ENCODE peak calls at places on chromosomes 16 and 17, in seven cellular contexts. S is GF-D8; L is NCI-H748 treated with DMSO at 0.1 percent for 48 hours; E is effector memory CD8-positive, alpha-beta T cell; P is adrenal gland; K is stimulated activated CD4-positive, alpha-beta T cell treated with anti-CD3 and anti-CD28 coated beads, TNF-alpha, amount 100 ng/mL, for 1 hour; A is CD8-positive, alpha-beta memory T cell. I is an unnamed sample.

GRCh38 chr16:88651276-88651988 is 579 bp upstream of the CYBA start:
- DNase-seq in S (peak; percentile 70), L (no peak), E (peak; percentile 80), P (peak; percentile 68), K (peak; percentile 42), A (peak; percentile 87), I (no peak)

GRCh38 chr16:83911290-83911689 is 12.4 kb downstream of the MLYCD start:
- DNase-seq in S (no peak), L (no peak), E (no peak), P (no peak), K (no peak), A (no peak), I (no peak)

GRCh38 chr17:10372906-10373305 is at the start of gene MYH13:
- DNase-seq in S (no peak), L (no peak), E (no peak), P (no peak), K (no peak), A (no peak), I (no peak)

GRCh38 chr17:20797292-20797691 is 217.8 kb downstream of the CDRT15L2 start:
- DNase-seq in S (no peak), L (no peak), E (no peak), P (no peak), K (no peak), A (no peak), I (no peak)

GRCh38 chr16:27498020-27498419 is 51.7 kb downstream of the GTF3C1 start:
- DNase-seq in S (no peak), L (no peak), E (no peak), P (no peak), K (no peak), A (no peak), I (no peak)

GRCh38 chr16:51723016-51723724 is 572.1 kb upstream of the SALL1 start:
- DNase-seq in S (no peak), L (no peak), E (no peak), P (no peak), K (no peak), A (no peak), I (no peak)

GRCh38 chr16:9840761-9841665 is 341.2 kb downstream of the GRIN2A start:
- DNase-seq in S (no peak), L (peak; percentile 34), E (no peak), P (no peak), K (no peak), A (no peak), I (no peak)

GRCh38 chr17:82120148-82120547 is 22.1 kb upstream of the FASN start:
- DNase-seq in S (no peak), L (no peak), E (no peak), P (no peak), K (no peak), A (no peak), I (no peak)

GRCh38 chr17:75899353-75899752 is 2.6 kb upstream of the TRIM65 start:
- DNase-seq in S (no peak), L (no peak), E (no peak), P (no peak), K (no peak), A (no peak), I (no peak)

GRCh38 chr17:58172369-58173071 is 5.7 kb downstream of the OR4D2 start:
- DNase-seq in S (peak; percentile 36), L (peak; percentile 45), E (peak; percentile 38), P (peak; percentile 4), K (peak; percentile 10), A (peak; percentile 67), I (peak; percentile 51)

GRCh38 chr17:64443086-64443760 is 5.7 kb upstream of the MILR1 start:
- DNase-seq in S (no peak), L (no peak), E (no peak), P (no peak), K (no peak), A (no peak), I (no peak)

GRCh38 chr17:49762148-49762941 is 1.6 kb downstream of the FAM117A start:
- DNase-seq in S (no peak), L (no peak), E (no peak), P (no peak), K (no peak), A (no peak), I (no peak)

GRCh38 chr17:59627269-59627668 is 7.6 kb downstream of the CLTC start:
- DNase-seq in S (no peak), L (no peak), E (no peak), P (no peak), K (no peak), A (no peak), I (no peak)

GRCh38 chr17:28970879-28971278 is 19.6 kb upstream of the PHF12 start:
- DNase-seq in S (no peak), L (no peak), E (no peak), P (no peak), K (no peak), A (no peak), I (no peak)

GRCh38 chr16:65034915-65035314 is 86.9 kb downstream of the CDH11 start:
- DNase-seq in S (no peak), L (no peak), E (no peak), P (no peak), K (no peak), A (no peak), I (no peak)

GRCh38 chr16:11429823-11430222 is 84.6 kb downstream of the RMI2 start:
- DNase-seq in S (no peak), L (no peak), E (no peak), P (no peak), K (no peak), A (no peak), I (no peak)